ENCODE peak calls at places on chromosomes 7 and 10, in ten cellular contexts. One of them, this sample, is unnamed.

GRCh38 chr7:47757946-47758371 is 176.0 kb upstream of the TNS3 start:
- DNase-seq in dorsolateral prefrontal cortex: peak
- DNase-seq in lung: peak
- DNase-seq in A549: no peak
- DNase-seq in heart left ventricle: peak
- DNase-seq in RWPE1: peak
- DNase-seq in spleen: no peak
- DNase-seq in tibial artery: peak
- DNase-seq in brain microvascular endothelial cell: peak
- DNase-seq in aorta: peak
- DNase-seq in this sample: no peak

GRCh38 chr7:91557789-91558396 is 293.7 kb downstream of the FZD1 start:
- DNase-seq in dorsolateral prefrontal cortex: no peak
- DNase-seq in lung: no peak
- DNase-seq in A549: peak
- DNase-seq in heart left ventricle: no peak
- DNase-seq in RWPE1: peak
- DNase-seq in spleen: no peak
- DNase-seq in tibial artery: no peak
- DNase-seq in brain microvascular endothelial cell: peak
- DNase-seq in aorta: no peak
- DNase-seq in this sample: no peak

GRCh38 chr7:94386416-94386815 is 8.3 kb upstream of the COL1A2 start:
- DNase-seq in dorsolateral prefrontal cortex: no peak
- DNase-seq in lung: no peak
- DNase-seq in A549: no peak
- DNase-seq in heart left ventricle: no peak
- DNase-seq in RWPE1: no peak
- DNase-seq in spleen: no peak
- DNase-seq in tibial artery: no peak
- DNase-seq in brain microvascular endothelial cell: no peak
- DNase-seq in aorta: no peak
- DNase-seq in this sample: no peak

GRCh38 chr10:17046989-17047388 is 82.6 kb downstream of the CUBN start:
- DNase-seq in dorsolateral prefrontal cortex: no peak
- DNase-seq in lung: no peak
- DNase-seq in A549: no peak
- DNase-seq in heart left ventricle: no peak
- DNase-seq in RWPE1: no peak
- DNase-seq in spleen: no peak
- DNase-seq in tibial artery: no peak
- DNase-seq in brain microvascular endothelial cell: no peak
- DNase-seq in aorta: no peak
- DNase-seq in this sample: no peak

GRCh38 chr10:17066000-17066399 is 63.6 kb downstream of the CUBN start:
- DNase-seq in dorsolateral prefrontal cortex: no peak
- DNase-seq in lung: no peak
- DNase-seq in A549: no peak
- DNase-seq in heart left ventricle: no peak
- DNase-seq in RWPE1: no peak
- DNase-seq in spleen: no peak
- DNase-seq in tibial artery: no peak
- DNase-seq in brain microvascular endothelial cell: no peak
- DNase-seq in aorta: no peak
- DNase-seq in this sample: no peak

GRCh38 chr10:786666-787512 is 97.4 kb upstream of the DIP2C start:
- DNase-seq in dorsolateral prefrontal cortex: no peak
- DNase-seq in lung: peak
- DNase-seq in A549: no peak
- DNase-seq in heart left ventricle: no peak
- DNase-seq in RWPE1: no peak
- DNase-seq in spleen: no peak
- DNase-seq in tibial artery: peak
- DNase-seq in brain microvascular endothelial cell: no peak
- DNase-seq in aorta: peak
- DNase-seq in this sample: no peak

GRCh38 chr7:95199779-95200558 is 124.4 kb downstream of the PON1 start:
- DNase-seq in dorsolateral prefrontal cortex: peak
- DNase-seq in lung: peak
- DNase-seq in A549: peak
- DNase-seq in heart left ventricle: peak
- DNase-seq in RWPE1: peak
- DNase-seq in spleen: no peak
- DNase-seq in tibial artery: no peak
- DNase-seq in brain microvascular endothelial cell: peak
- DNase-seq in aorta: no peak
- DNase-seq in this sample: no peak

GRCh38 chr10:110546077-110546476 is 21.4 kb upstream of the SMC3 start:
- DNase-seq in dorsolateral prefrontal cortex: peak
- DNase-seq in lung: no peak
- DNase-seq in A549: no peak
- DNase-seq in heart left ventricle: peak
- DNase-seq in RWPE1: no peak
- DNase-seq in spleen: no peak
- DNase-seq in tibial artery: no peak
- DNase-seq in brain microvascular endothelial cell: no peak
- DNase-seq in aorta: no peak
- DNase-seq in this sample: no peak

GRCh38 chr10:588246-589165 is 101.0 kb downstream of the DIP2C start:
- DNase-seq in dorsolateral prefrontal cortex: no peak
- DNase-seq in lung: no peak
- DNase-seq in A549: no peak
- DNase-seq in heart left ventricle: peak
- DNase-seq in RWPE1: no peak
- DNase-seq in spleen: no peak
- DNase-seq in tibial artery: peak
- DNase-seq in brain microvascular endothelial cell: peak
- DNase-seq in aorta: peak
- DNase-seq in this sample: no peak

GRCh38 chr10:130924138-130924819 is 387.2 kb downstream of the TCERG1L start:
- DNase-seq in dorsolateral prefrontal cortex: no peak
- DNase-seq in lung: no peak
- DNase-seq in A549: no peak
- DNase-seq in heart left ventricle: no peak
- DNase-seq in RWPE1: peak
- DNase-seq in spleen: no peak
- DNase-seq in tibial artery: no peak
- DNase-seq in brain microvascular endothelial cell: no peak
- DNase-seq in aorta: no peak
- DNase-seq in this sample: no peak

GRCh38 chr10:93951905-93952304 is 41.8 kb upstream of the PLCE1 start:
- DNase-seq in dorsolateral prefrontal cortex: no peak
- DNase-seq in lung: no peak
- DNase-seq in A549: no peak
- DNase-seq in heart left ventricle: no peak
- DNase-seq in RWPE1: no peak
- DNase-seq in spleen: no peak
- DNase-seq in tibial artery: no peak
- DNase-seq in brain microvascular endothelial cell: no peak
- DNase-seq in aorta: no peak
- DNase-seq in this sample: no peak

GRCh38 chr7:1758417-1758858 is 88.4 kb downstream of the ELFN1 start:
- DNase-seq in dorsolateral prefrontal cortex: peak
- DNase-seq in lung: no peak
- DNase-seq in A549: peak
- DNase-seq in heart left ventricle: no peak
- DNase-seq in RWPE1: peak
- DNase-seq in spleen: peak
- DNase-seq in tibial artery: peak
- DNase-seq in brain microvascular endothelial cell: no peak
- DNase-seq in aorta: peak
- DNase-seq in this sample: no peak

GRCh38 chr10:97718659-97719142 is 5.2 kb downstream of the MARVELD1 start:
- DNase-seq in dorsolateral prefrontal cortex: no peak
- DNase-seq in lung: peak
- DNase-seq in A549: peak
- DNase-seq in heart left ventricle: no peak
- DNase-seq in RWPE1: peak
- DNase-seq in spleen: peak
- DNase-seq in tibial artery: no peak
- DNase-seq in brain microvascular endothelial cell: no peak
- DNase-seq in aorta: peak
- DNase-seq in this sample: no peak

GRCh38 chr10:95387383-95387782 is 96.6 kb upstream of the PDLIM1 start:
- DNase-seq in dorsolateral prefrontal cortex: no peak
- DNase-seq in lung: no peak
- DNase-seq in A549: no peak
- DNase-seq in heart left ventricle: no peak
- DNase-seq in RWPE1: no peak
- DNase-seq in spleen: no peak
- DNase-seq in tibial artery: no peak
- DNase-seq in brain microvascular endothelial cell: no peak
- DNase-seq in aorta: no peak
- DNase-seq in this sample: no peak

GRCh38 chr10:130546841-130547240 is 410.6 kb downstream of the GLRX3 start:
- DNase-seq in dorsolateral prefrontal cortex: no peak
- DNase-seq in lung: no peak
- DNase-seq in A549: no peak
- DNase-seq in heart left ventricle: no peak
- DNase-seq in RWPE1: no peak
- DNase-seq in spleen: no peak
- DNase-seq in tibial artery: no peak
- DNase-seq in brain microvascular endothelial cell: no peak
- DNase-seq in aorta: no peak
- DNase-seq in this sample: no peak

GRCh38 chr7:115224923-115225322 is 303.0 kb downstream of the MDFIC start:
- DNase-seq in dorsolateral prefrontal cortex: no peak
- DNase-seq in lung: no peak
- DNase-seq in A549: no peak
- DNase-seq in heart left ventricle: no peak
- DNase-seq in RWPE1: no peak
- DNase-seq in spleen: no peak
- DNase-seq in tibial artery: no peak
- DNase-seq in brain microvascular endothelial cell: no peak
- DNase-seq in aorta: no peak
- DNase-seq in this sample: no peak

GRCh38 chr7:129831424-129832058 is 121.2 kb downstream of the UBE2H start:
- DNase-seq in dorsolateral prefrontal cortex: no peak
- DNase-seq in lung: no peak
- DNase-seq in A549: peak
- DNase-seq in heart left ventricle: no peak
- DNase-seq in RWPE1: peak
- DNase-seq in spleen: no peak
- DNase-seq in tibial artery: no peak
- DNase-seq in brain microvascular endothelial cell: peak
- DNase-seq in aorta: no peak
- DNase-seq in this sample: no peak

GRCh38 chr7:146401939-146402338 is 285.3 kb downstream of the CNTNAP2 start:
- DNase-seq in dorsolateral prefrontal cortex: no peak
- DNase-seq in lung: no peak
- DNase-seq in A549: no peak
- DNase-seq in heart left ventricle: no peak
- DNase-seq in RWPE1: no peak
- DNase-seq in spleen: no peak
- DNase-seq in tibial artery: no peak
- DNase-seq in brain microvascular endothelial cell: no peak
- DNase-seq in aorta: no peak
- DNase-seq in this sample: no peak

DNA sequence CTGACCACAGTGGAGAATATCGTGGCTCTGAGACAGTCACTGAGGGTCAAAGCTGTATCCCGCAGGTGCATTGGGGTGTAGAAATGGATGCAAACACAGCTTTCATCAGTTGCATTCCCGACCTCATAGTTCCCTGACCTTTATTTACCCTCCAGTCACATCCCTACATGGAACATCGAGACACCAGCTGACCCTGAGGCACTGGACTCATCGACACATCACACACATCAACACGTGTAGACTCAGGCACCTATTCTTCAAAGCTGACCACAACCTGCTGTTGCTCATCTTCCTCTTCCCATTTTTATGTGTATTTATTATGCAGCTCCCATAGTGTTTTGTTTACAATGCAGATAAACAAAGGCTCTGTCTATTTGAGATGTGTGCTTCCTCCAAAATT is 396.9 kb upstream of the NRP1 start:
- DNase-seq in dorsolateral prefrontal cortex: no peak
- DNase-seq in lung: no peak
- DNase-seq in A549: no peak
- DNase-seq in heart left ventricle: no peak
- DNase-seq in RWPE1: no peak
- DNase-seq in spleen: no peak
- DNase-seq in tibial artery: no peak
- DNase-seq in brain microvascular endothelial cell: no peak
- DNase-seq in aorta: no peak
- DNase-seq in this sample: no peak
- H3K27ac ChIP-seq in dorsolateral prefrontal cortex: no peak
- H3K27ac ChIP-seq in lung: no peak
- H3K27ac ChIP-seq in A549: no peak
- H3K27ac ChIP-seq in heart left ventricle: no peak
- H3K27ac ChIP-seq in RWPE1: no peak
- H3K27ac ChIP-seq in spleen: no peak
- H3K27ac ChIP-seq in tibial artery: no peak
- H3K27ac ChIP-seq in brain microvascular endothelial cell: no peak
- H3K27ac ChIP-seq in aorta: no peak
- H3K27ac ChIP-seq in this sample: no peak

DNA sequence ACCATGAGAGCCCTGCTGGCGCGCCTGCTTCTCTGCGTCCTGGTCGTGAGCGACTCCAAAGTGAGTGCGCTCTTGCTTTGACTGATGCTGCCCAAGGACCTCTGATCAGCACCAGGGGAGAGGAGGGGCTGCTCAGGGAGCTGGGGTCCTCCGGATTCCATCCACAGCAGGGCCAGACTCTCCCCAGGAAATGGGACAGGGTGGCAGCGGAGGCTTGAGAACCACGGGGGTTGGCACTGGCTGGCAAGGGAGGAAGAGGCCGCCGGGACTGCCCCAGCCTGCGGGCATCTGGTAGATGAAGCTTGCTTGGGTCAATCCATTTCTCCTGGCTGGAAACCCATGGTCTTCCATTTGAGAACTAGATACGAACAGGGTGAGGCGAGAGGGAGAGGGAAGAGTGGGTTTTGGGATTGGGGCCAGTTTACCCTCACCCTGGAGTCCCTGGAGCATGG is 647 bp downstream of the PLAU start:
- DNase-seq in dorsolateral prefrontal cortex: no peak
- DNase-seq in lung: no peak
- DNase-seq in A549: no peak
- DNase-seq in heart left ventricle: no peak
- DNase-seq in RWPE1: no peak
- DNase-seq in spleen: no peak
- DNase-seq in tibial artery: no peak
- DNase-seq in brain microvascular endothelial cell: no peak
- DNase-seq in aorta: peak
- DNase-seq in this sample: no peak
- H3K27ac ChIP-seq in dorsolateral prefrontal cortex: no peak
- H3K27ac ChIP-seq in lung: peak
- H3K27ac ChIP-seq in A549: peak
- H3K27ac ChIP-seq in heart left ventricle: peak
- H3K27ac ChIP-seq in RWPE1: peak
- H3K27ac ChIP-seq in spleen: peak
- H3K27ac ChIP-seq in tibial artery: peak
- H3K27ac ChIP-seq in brain microvascular endothelial cell: peak
- H3K27ac ChIP-seq in aorta: no peak
- H3K27ac ChIP-seq in this sample: no peak

GRCh38 chr10:75746356-75746755 is 314.9 kb downstream of the LRMDA start:
- DNase-seq in dorsolateral prefrontal cortex: no peak
- DNase-seq in lung: no peak
- DNase-seq in A549: no peak
- DNase-seq in heart left ventricle: no peak
- DNase-seq in RWPE1: no peak
- DNase-seq in spleen: no peak
- DNase-seq in tibial artery: no peak
- DNase-seq in brain microvascular endothelial cell: no peak
- DNase-seq in aorta: no peak
- DNase-seq in this sample: no peak
- H3K27ac ChIP-seq in dorsolateral prefrontal cortex: no peak
- H3K27ac ChIP-seq in lung: no peak
- H3K27ac ChIP-seq in A549: no peak
- H3K27ac ChIP-seq in heart left ventricle: no peak
- H3K27ac ChIP-seq in RWPE1: no peak
- H3K27ac ChIP-seq in spleen: no peak
- H3K27ac ChIP-seq in tibial artery: no peak
- H3K27ac ChIP-seq in brain microvascular endothelial cell: no peak
- H3K27ac ChIP-seq in aorta: no peak
- H3K27ac ChIP-seq in this sample: no peak

GRCh38 chr7:25982684-25983083 is 169.3 kb upstream of the NFE2L3 start:
- DNase-seq in dorsolateral prefrontal cortex: no peak
- DNase-seq in lung: no peak
- DNase-seq in A549: no peak
- DNase-seq in heart left ventricle: no peak
- DNase-seq in RWPE1: no peak
- DNase-seq in spleen: no peak
- DNase-seq in tibial artery: no peak
- DNase-seq in brain microvascular endothelial cell: no peak
- DNase-seq in aorta: no peak
- DNase-seq in this sample: no peak
- H3K27ac ChIP-seq in dorsolateral prefrontal cortex: no peak
- H3K27ac ChIP-seq in lung: no peak
- H3K27ac ChIP-seq in A549: no peak
- H3K27ac ChIP-seq in heart left ventricle: no peak
- H3K27ac ChIP-seq in RWPE1: no peak
- H3K27ac ChIP-seq in spleen: no peak
- H3K27ac ChIP-seq in tibial artery: no peak
- H3K27ac ChIP-seq in brain microvascular endothelial cell: no peak
- H3K27ac ChIP-seq in aorta: no peak
- H3K27ac ChIP-seq in this sample: no peak